ENCODE peak calls at places on chromosomes 4 and X, in seven cellular contexts. T is A673, P is testis, B is fibroblast of lung, M is pancreas, H is cardiac muscle cell, Q is left lung. V is an unnamed sample.

GRCh38 chr4:53306729-53307128 is 59.1 kb downstream of the SCFD2 start:
- DNase-seq in T (peak; percentile 13), P (no peak), M (no peak), Q (no peak), H (no peak), B (peak; percentile 4), V (no peak)

GRCh38 chr4:88857588-88857987 is 160.0 kb upstream of the NAP1L5 start:
- DNase-seq in T (no peak), H (no peak), B (no peak), M (no peak), Q (no peak), P (no peak), V (no peak)

GRCh38 chr4:1323635-1324442 is 23.2 kb upstream of the UVSSA start:
- DNase-seq in P (no peak), T (no peak), M (no peak), Q (no peak), B (peak; percentile 93), H (no peak), V (no peak)

GRCh38 chr4:47011189-47011518 is 17.8 kb upstream of the GABRA4 start:
- DNase-seq in B (no peak), H (no peak), T (no peak), M (no peak), Q (no peak), P (no peak), V (no peak)

GRCh38 chrX:95218964-95219363 is 1465.7 kb upstream of the DIAPH2 start:
- DNase-seq in H (no peak), P (no peak), T (no peak), B (no peak), Q (no peak), M (no peak), V (no peak)

GRCh38 chrX:138748480-138748879 is 37.0 kb upstream of the FGF13 start:
- DNase-seq in P (no peak), M (no peak), H (peak; percentile 53), B (peak; percentile 15), T (peak; percentile 55), Q (no peak), V (no peak)

GRCh38 chr4:19739101-19739651 is 512.5 kb upstream of the SLIT2 start:
- DNase-seq in B (peak; percentile 92), P (no peak), H (no peak), M (no peak), T (peak; percentile 75), Q (no peak), V (no peak)

GRCh38 chr4:138242076-138242829 is at the start of gene SLC7A11:
- DNase-seq in P (peak; percentile 48), M (peak; percentile 88), H (peak; percentile 81), Q (peak; percentile 79), T (peak; percentile 98), B (peak; percentile 99), V (peak; percentile 46)

GRCh38 chrX:136202889-136203288 is 48.3 kb downstream of the MAP7D3 start:
- DNase-seq in P (no peak), H (no peak), M (no peak), B (peak; percentile 51), Q (no peak), T (no peak), V (no peak)

GRCh38 chr4:13464543-13464942 is 19.6 kb downstream of the RAB28 start:
- DNase-seq in H (no peak), M (no peak), T (no peak), B (no peak), P (no peak), Q (no peak), V (no peak)

GRCh38 chr4:13464973-13465372 is 19.2 kb downstream of the RAB28 start:
- DNase-seq in B (no peak), M (no peak), Q (no peak), T (no peak), H (no peak), P (no peak), V (no peak)

GRCh38 chr4:13476152-13476551 is 8.0 kb downstream of the RAB28 start:
- DNase-seq in P (no peak), M (no peak), B (no peak), H (no peak), T (no peak), Q (no peak), V (no peak)

GRCh38 chr4:13471400-13471799 is 12.7 kb downstream of the RAB28 start:
- DNase-seq in M (no peak), B (no peak), P (no peak), T (no peak), H (no peak), Q (no peak), V (no peak)

GRCh38 chr4:13470379-13470778 is 13.8 kb downstream of the RAB28 start:
- DNase-seq in M (no peak), Q (no peak), T (no peak), P (no peak), H (no peak), B (no peak), V (no peak)
- TF ChIP-seq CTCF in M (no peak), Q (no peak), T (no peak), P (no peak), H (no peak), B (no peak), V (no peak)

GRCh38 chr4:25757452-25757851 is 101.8 kb downstream of the SLC34A2 start:
- DNase-seq in H (no peak), Q (no peak), P (no peak), T (no peak), M (no peak), B (no peak), V (no peak)

GRCh38 chr4:25760518-25761157 is 102.2 kb downstream of the SEL1L3 start:
- DNase-seq in Q (no peak), B (peak; percentile 39), P (no peak), T (no peak), H (no peak), M (no peak), V (no peak)

GRCh38 chr4:25756503-25756902 is 100.9 kb downstream of the SLC34A2 start:
- DNase-seq in T (no peak), M (no peak), P (no peak), Q (no peak), B (no peak), H (no peak), V (no peak)

GRCh38 chr4:25760048-25760447 is 102.7 kb downstream of the SEL1L3 start:
- DNase-seq in B (no peak), Q (no peak), P (no peak), H (no peak), M (no peak), T (no peak), V (no peak)

GRCh38 chr4:25759101-25759500 is 103.5 kb downstream of the SLC34A2 start:
- DNase-seq in H (no peak), P (no peak), Q (no peak), T (no peak), B (no peak), M (no peak), V (no peak)
- H3K36me3 ChIP-seq in H (no peaks in the 10 kb centered on the region), P (no peaks in the 10 kb centered on the region), Q (no peaks in the 10 kb centered on the region), T (peaks cover 25% of the 10 kb centered on the region), B (no peaks in the 10 kb centered on the region), M (peaks cover 11% of the 10 kb centered on the region), V (peaks cover 19% of the 10 kb centered on the region)

GRCh38 chr4:126779001-126779400 is 853.8 kb upstream of the INTU start:
- DNase-seq in Q (no peak), M (no peak), B (no peak), P (no peak), H (no peak), T (no peak), V (no peak)
- H3K4me3 ChIP-seq in Q (no peak overlapping the region), M (no peak overlapping the region), B (no peak overlapping the region), P (no peak overlapping the region), H (no peak overlapping the region), T (no peak overlapping the region), V (no peak overlapping the region)

GRCh38 chr4:148054275-148054674 is 322.4 kb downstream of the ARHGAP10 start:
- DNase-seq in B (no peak), H (no peak), M (no peak), T (peak; percentile 88), P (no peak), Q (no peak), V (peak; percentile 92)
- TF ChIP-seq CTCF in B (no peak), H (no peak), M (no peak), T (no peak), P (no peak), Q (no peak), V (peak; percentile 16)

GRCh38 chrX:131693359-131693758 is 149.5 kb downstream of the OR13H1 start:
- DNase-seq in B (no peak), P (no peak), Q (no peak), M (no peak), T (no peak), H (no peak), V (no peak)
- H3K36me3 ChIP-seq in B (no peaks in the 10 kb centered on the region), P (no peaks in the 10 kb centered on the region), Q (no peaks in the 10 kb centered on the region), M (no peaks in the 10 kb centered on the region), T (peaks cover 4% of the 10 kb centered on the region), H (peaks cover 11% of the 10 kb centered on the region), V (no peaks in the 10 kb centered on the region)

DNA sequence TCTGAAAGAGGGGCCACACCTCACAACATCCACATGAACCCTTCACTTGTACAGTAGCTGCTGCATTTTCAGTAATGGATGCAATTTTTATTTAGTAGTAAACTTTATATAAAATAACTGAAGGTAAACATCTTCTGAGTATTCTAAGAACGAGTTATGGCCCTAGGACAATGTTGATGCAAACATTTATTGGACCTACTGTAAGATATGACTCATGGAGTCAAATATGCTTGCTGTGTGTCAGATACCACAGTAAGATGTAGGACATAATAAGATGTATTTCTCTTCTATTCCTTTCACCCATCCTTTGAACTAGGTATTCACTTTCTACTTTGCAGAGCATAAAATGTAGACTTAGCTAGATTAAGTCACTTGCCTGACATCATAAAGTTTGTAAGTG is 87.6 kb downstream of the TEX13C start:
- DNase-seq in M (no peak), T (no peak), H (no peak), P (no peak), Q (no peak), B (no peak), V (no peak)
- H3K4me3 ChIP-seq in M (no peak overlapping the region), T (no peak overlapping the region), H (no peak overlapping the region), P (no peak overlapping the region), Q (no peak overlapping the region), B (no peak overlapping the region), V (no peak overlapping the region)